ENCODE peak calls at places on chromosome 21, in nine cellular contexts. S, N, W, A, E, G, D, L and B are unnamed samples.

GRCh38 chr21:21481238-21481637 is 483.0 kb downstream of the NCAM2 start:
- DNase-seq in W (no peak), A (no peak), L (no peak), E (no peak), S (no peak), D (no peak), N (peak; percentile 32), G (no peak), B (no peak)

GRCh38 chr21:42465008-42465878 is 30.8 kb downstream of the RSPH1 start:
- DNase-seq in W (no peak), E (peak; percentile 66), S (peak; percentile 24), G (no peak), A (no peak), N (peak; percentile 28), L (no peak), D (no peak), B (no peak)

GRCh38 chr21:26077523-26077922 is 93.0 kb downstream of the APP start:
- DNase-seq in S (no peak), E (no peak), W (no peak), A (no peak), G (no peak), N (peak; percentile 25), L (no peak), D (no peak), B (no peak)

GRCh38 chr21:32599146-32599925 is 12.8 kb downstream of the CFAP298 start:
- DNase-seq in A (no peak), L (no peak), G (no peak), N (no peak), S (no peak), E (peak; percentile 48), W (no peak), D (no peak), B (no peak)

GRCh38 chr21:36156815-36157670 is at the start of gene DOP1B:
- DNase-seq in S (no peak), L (peak; percentile 55), A (no peak), N (no peak), G (peak; percentile 46), D (peak; percentile 46), W (no peak), E (no peak), B (no peak)

GRCh38 chr21:25578070-25578961 is 29.0 kb downstream of the MRPL39 start:
- DNase-seq in G (no peak), L (no peak), N (no peak), S (no peak), W (no peak), D (no peak), A (no peak), E (no peak), B (no peak)

GRCh38 chr21:45424854-45425795 is 20.2 kb downstream of the COL18A1 start:
- DNase-seq in S (no peak), W (no peak), A (no peak), E (no peak), G (no peak), N (no peak), L (no peak), D (no peak), B (peak; percentile 26)

GRCh38 chr21:44911384-44912157 is 9.1 kb downstream of the ITGB2 start:
- DNase-seq in G (peak; percentile 78), S (peak; percentile 91), N (no peak), D (peak; percentile 63), E (peak; percentile 85), L (peak; percentile 87), A (no peak), W (no peak), B (no peak)

GRCh38 chr21:40049031-40049958 is 182.1 kb downstream of the PCP4 start:
- DNase-seq in L (peak; percentile 72), W (no peak), D (no peak), S (no peak), A (no peak), E (peak; percentile 7), N (no peak), G (peak; percentile 17), B (no peak)

GRCh38 chr21:28587748-28588147 is 404.9 kb downstream of the LTN1 start:
- DNase-seq in D (no peak), L (no peak), N (peak; percentile 7), E (no peak), S (no peak), A (peak; percentile 31), W (no peak), G (no peak), B (no peak)

GRCh38 chr21:42797522-42797921 is 81.8 kb downstream of the WDR4 start:
- DNase-seq in L (no peak), W (no peak), S (no peak), D (no peak), E (no peak), A (no peak), G (no peak), N (no peak), B (no peak)

GRCh38 chr21:45889961-45890360 is 91.6 kb upstream of the COL6A1 start:
- DNase-seq in S (no peak), D (no peak), W (no peak), G (no peak), N (no peak), A (no peak), L (no peak), E (no peak), B (no peak)